ENCODE peak calls at places on chromosomes 16 and 17, in eight cellular contexts. One of them, this sample, is unnamed.

GRCh38 chr17:81713556-81714411 is 1.7 kb downstream of the SLC25A10 start:
- DNase-seq in CD8-positive, alpha-beta memory T cell: no peak
- DNase-seq in mesendoderm: no peak
- DNase-seq in pancreas: no peak
- DNase-seq in heart right ventricle: peak
- DNase-seq in fibroblast of lung: no peak
- DNase-seq in gastrocnemius medialis: no peak
- DNase-seq in colonic mucosa: peak
- DNase-seq in this sample: no peak

GRCh38 chr16:8677481-8677880 is 3.1 kb downstream of the ABAT start:
- DNase-seq in CD8-positive, alpha-beta memory T cell: no peak
- DNase-seq in mesendoderm: no peak
- DNase-seq in pancreas: no peak
- DNase-seq in heart right ventricle: no peak
- DNase-seq in fibroblast of lung: no peak
- DNase-seq in gastrocnemius medialis: no peak
- DNase-seq in colonic mucosa: no peak
- DNase-seq in this sample: no peak

GRCh38 chr16:14629612-14629918 is 495 bp downstream of the PARN start:
- DNase-seq in CD8-positive, alpha-beta memory T cell: no peak
- DNase-seq in mesendoderm: peak
- DNase-seq in pancreas: no peak
- DNase-seq in heart right ventricle: no peak
- DNase-seq in fibroblast of lung: peak
- DNase-seq in gastrocnemius medialis: no peak
- DNase-seq in colonic mucosa: no peak
- DNase-seq in this sample: no peak

GRCh38 chr16:78184554-78185183 is 85.2 kb downstream of the WWOX start:
- DNase-seq in CD8-positive, alpha-beta memory T cell: no peak
- DNase-seq in mesendoderm: no peak
- DNase-seq in pancreas: no peak
- DNase-seq in heart right ventricle: no peak
- DNase-seq in fibroblast of lung: peak
- DNase-seq in gastrocnemius medialis: no peak
- DNase-seq in colonic mucosa: no peak
- DNase-seq in this sample: no peak

GRCh38 chr16:86789621-86790051 is 211.3 kb downstream of the FOXL1 start:
- DNase-seq in CD8-positive, alpha-beta memory T cell: no peak
- DNase-seq in mesendoderm: peak
- DNase-seq in pancreas: no peak
- DNase-seq in heart right ventricle: no peak
- DNase-seq in fibroblast of lung: no peak
- DNase-seq in gastrocnemius medialis: no peak
- DNase-seq in colonic mucosa: no peak
- DNase-seq in this sample: no peak

GRCh38 chr16:8110572-8111514 is 479.5 kb downstream of the TMEM114 start:
- DNase-seq in CD8-positive, alpha-beta memory T cell: no peak
- DNase-seq in mesendoderm: no peak
- DNase-seq in pancreas: no peak
- DNase-seq in heart right ventricle: no peak
- DNase-seq in fibroblast of lung: no peak
- DNase-seq in gastrocnemius medialis: no peak
- DNase-seq in colonic mucosa: no peak
- DNase-seq in this sample: no peak

GRCh38 chr16:87171723-87172122 is 145.5 kb downstream of the C16orf95 start:
- DNase-seq in CD8-positive, alpha-beta memory T cell: no peak
- DNase-seq in mesendoderm: no peak
- DNase-seq in pancreas: no peak
- DNase-seq in heart right ventricle: no peak
- DNase-seq in fibroblast of lung: no peak
- DNase-seq in gastrocnemius medialis: no peak
- DNase-seq in colonic mucosa: no peak
- DNase-seq in this sample: no peak

GRCh38 chr16:56506941-56507340 is 12.9 kb downstream of the BBS2 start:
- DNase-seq in CD8-positive, alpha-beta memory T cell: no peak
- DNase-seq in mesendoderm: no peak
- DNase-seq in pancreas: no peak
- DNase-seq in heart right ventricle: no peak
- DNase-seq in fibroblast of lung: peak
- DNase-seq in gastrocnemius medialis: no peak
- DNase-seq in colonic mucosa: no peak
- DNase-seq in this sample: no peak

GRCh38 chr17:40938981-40939380 is 1.5 kb upstream of the KRT23 start:
- DNase-seq in CD8-positive, alpha-beta memory T cell: no peak
- DNase-seq in mesendoderm: no peak
- DNase-seq in pancreas: no peak
- DNase-seq in heart right ventricle: no peak
- DNase-seq in fibroblast of lung: no peak
- DNase-seq in gastrocnemius medialis: no peak
- DNase-seq in colonic mucosa: no peak
- DNase-seq in this sample: no peak

GRCh38 chr17:12994341-12995074 is 23.3 kb downstream of the ELAC2 start:
- DNase-seq in CD8-positive, alpha-beta memory T cell: no peak
- DNase-seq in mesendoderm: no peak
- DNase-seq in pancreas: no peak
- DNase-seq in heart right ventricle: no peak
- DNase-seq in fibroblast of lung: no peak
- DNase-seq in gastrocnemius medialis: no peak
- DNase-seq in colonic mucosa: no peak
- DNase-seq in this sample: no peak

GRCh38 chr17:78144736-78145641 is 1.2 kb upstream of the C17orf99 start:
- DNase-seq in CD8-positive, alpha-beta memory T cell: no peak
- DNase-seq in mesendoderm: no peak
- DNase-seq in pancreas: peak
- DNase-seq in heart right ventricle: peak
- DNase-seq in fibroblast of lung: peak
- DNase-seq in gastrocnemius medialis: no peak
- DNase-seq in colonic mucosa: peak
- DNase-seq in this sample: no peak

DNA sequence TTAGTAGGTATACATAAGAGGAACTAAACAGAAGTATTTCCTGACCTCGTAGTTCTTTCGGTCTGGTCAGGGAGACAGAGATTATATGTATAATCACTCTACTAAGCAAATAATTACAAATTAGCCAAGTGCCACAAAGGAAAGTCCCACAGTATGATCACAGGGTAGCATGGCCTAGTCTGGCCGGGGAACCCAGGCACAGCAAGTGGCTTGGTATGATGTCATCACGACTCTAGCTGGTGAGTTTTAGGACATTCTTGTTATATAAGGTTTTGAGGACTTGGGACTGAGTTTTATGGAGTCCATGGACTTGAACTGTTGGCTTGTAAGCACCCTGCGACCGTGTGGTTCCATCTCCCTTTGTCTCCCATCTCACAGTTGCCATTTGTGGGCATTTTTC is 316.5 kb upstream of the ZFHX3 start:
- DNase-seq in CD8-positive, alpha-beta memory T cell: no peak
- DNase-seq in mesendoderm: no peak
- DNase-seq in pancreas: no peak
- DNase-seq in heart right ventricle: no peak
- DNase-seq in fibroblast of lung: no peak
- DNase-seq in gastrocnemius medialis: no peak
- DNase-seq in colonic mucosa: no peak
- DNase-seq in this sample: no peak
- H3K4me3 ChIP-seq in CD8-positive, alpha-beta memory T cell: no peak
- H3K4me3 ChIP-seq in mesendoderm: no peak
- H3K4me3 ChIP-seq in pancreas: no peak
- H3K4me3 ChIP-seq in heart right ventricle: no peak
- H3K4me3 ChIP-seq in fibroblast of lung: no peak
- H3K4me3 ChIP-seq in gastrocnemius medialis: no peak
- H3K4me3 ChIP-seq in colonic mucosa: no peak
- H3K4me3 ChIP-seq in this sample: no peak

GRCh38 chr16:15644306-15644961 is 1.5 kb upstream of the MARF1 start:
- DNase-seq in CD8-positive, alpha-beta memory T cell: no peak
- DNase-seq in mesendoderm: peak
- DNase-seq in pancreas: no peak
- DNase-seq in heart right ventricle: no peak
- DNase-seq in fibroblast of lung: no peak
- DNase-seq in gastrocnemius medialis: no peak
- DNase-seq in colonic mucosa: peak
- DNase-seq in this sample: peak
- H3K27ac ChIP-seq in CD8-positive, alpha-beta memory T cell: peak
- H3K27ac ChIP-seq in mesendoderm: peak
- H3K27ac ChIP-seq in pancreas: no peak
- H3K27ac ChIP-seq in heart right ventricle: no peak
- H3K27ac ChIP-seq in fibroblast of lung: no peak
- H3K27ac ChIP-seq in gastrocnemius medialis: no peak
- H3K27ac ChIP-seq in colonic mucosa: peak
- H3K27ac ChIP-seq in this sample: peak

DNA sequence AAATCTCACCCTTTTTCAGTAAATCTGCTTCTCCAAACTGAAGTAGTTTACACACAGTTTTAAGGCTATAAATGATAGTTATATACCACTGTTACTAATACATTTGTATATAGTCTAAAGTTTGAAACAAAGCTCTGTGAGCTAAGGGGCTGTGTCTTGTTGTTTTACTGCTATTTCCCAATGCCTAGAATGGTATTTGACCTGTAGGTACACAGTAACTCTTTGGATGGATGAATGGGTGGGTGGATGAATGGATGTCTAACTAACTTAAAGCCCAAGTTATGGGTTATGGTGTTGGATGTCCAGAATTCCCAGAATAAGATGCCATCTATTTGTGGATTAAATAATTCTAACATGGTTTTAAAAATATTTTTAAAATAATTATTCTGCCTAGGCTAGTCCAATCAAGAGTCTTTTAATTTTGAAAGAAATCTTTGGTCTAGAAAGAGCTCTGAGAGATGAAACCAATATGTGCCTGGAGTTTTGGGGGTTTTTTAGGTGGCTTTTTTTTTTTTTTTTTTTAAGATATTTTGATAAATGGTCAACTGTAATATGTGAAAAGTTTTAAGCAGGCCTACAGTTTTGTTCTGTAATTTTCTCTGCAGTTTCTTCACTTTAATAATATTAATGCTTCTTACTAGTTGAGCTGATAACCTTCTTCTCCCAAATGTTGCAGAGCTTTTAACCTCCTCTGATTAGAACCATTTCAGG is 45.3 kb downstream of the OMG start:
- DNase-seq in CD8-positive, alpha-beta memory T cell: no peak
- DNase-seq in mesendoderm: no peak
- DNase-seq in pancreas: no peak
- DNase-seq in heart right ventricle: no peak
- DNase-seq in fibroblast of lung: no peak
- DNase-seq in gastrocnemius medialis: no peak
- DNase-seq in colonic mucosa: no peak
- DNase-seq in this sample: no peak
- H3K4me3 ChIP-seq in CD8-positive, alpha-beta memory T cell: no peak
- H3K4me3 ChIP-seq in mesendoderm: no peak
- H3K4me3 ChIP-seq in pancreas: no peak
- H3K4me3 ChIP-seq in heart right ventricle: no peak
- H3K4me3 ChIP-seq in fibroblast of lung: no peak
- H3K4me3 ChIP-seq in gastrocnemius medialis: no peak
- H3K4me3 ChIP-seq in colonic mucosa: no peak
- H3K4me3 ChIP-seq in this sample: no peak

GRCh38 chr17:9472541-9472940 is 103.1 kb downstream of the STX8 start:
- DNase-seq in CD8-positive, alpha-beta memory T cell: no peak
- DNase-seq in mesendoderm: no peak
- DNase-seq in pancreas: no peak
- DNase-seq in heart right ventricle: peak
- DNase-seq in fibroblast of lung: peak
- DNase-seq in gastrocnemius medialis: peak
- DNase-seq in colonic mucosa: no peak
- DNase-seq in this sample: no peak

GRCh38 chr17:9468532-9468931 is 107.1 kb downstream of the STX8 start:
- DNase-seq in CD8-positive, alpha-beta memory T cell: no peak
- DNase-seq in mesendoderm: no peak
- DNase-seq in pancreas: peak
- DNase-seq in heart right ventricle: no peak
- DNase-seq in fibroblast of lung: no peak
- DNase-seq in gastrocnemius medialis: no peak
- DNase-seq in colonic mucosa: no peak
- DNase-seq in this sample: no peak

GRCh38 chr17:9472094-9472493 is 103.5 kb downstream of the STX8 start:
- DNase-seq in CD8-positive, alpha-beta memory T cell: no peak
- DNase-seq in mesendoderm: no peak
- DNase-seq in pancreas: no peak
- DNase-seq in heart right ventricle: no peak
- DNase-seq in fibroblast of lung: peak
- DNase-seq in gastrocnemius medialis: no peak
- DNase-seq in colonic mucosa: no peak
- DNase-seq in this sample: no peak

GRCh38 chr17:9468937-9469336 is 106.7 kb downstream of the STX8 start:
- DNase-seq in CD8-positive, alpha-beta memory T cell: no peak
- DNase-seq in mesendoderm: no peak
- DNase-seq in pancreas: no peak
- DNase-seq in heart right ventricle: no peak
- DNase-seq in fibroblast of lung: no peak
- DNase-seq in gastrocnemius medialis: no peak
- DNase-seq in colonic mucosa: no peak
- DNase-seq in this sample: no peak

DNA sequence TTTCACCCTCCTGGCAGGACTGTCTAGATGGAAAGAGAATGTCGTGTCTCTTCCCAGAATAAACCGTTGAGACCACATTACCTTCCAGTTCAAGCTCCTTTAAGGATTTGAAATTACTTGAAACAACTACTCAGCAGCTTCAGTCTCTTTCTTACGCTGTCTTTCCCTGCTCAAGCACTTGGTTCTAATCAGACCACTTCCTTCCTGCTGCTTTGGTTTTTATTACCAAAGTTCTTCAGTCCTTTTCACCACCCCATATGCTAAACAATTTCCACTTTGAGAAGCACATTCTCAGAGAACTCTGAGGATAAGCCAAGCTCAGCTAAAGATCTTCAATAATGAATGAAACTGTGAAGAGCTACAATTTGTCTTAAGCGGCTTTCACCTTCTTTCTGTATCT is 105.4 kb downstream of the STX8 start:
- DNase-seq in CD8-positive, alpha-beta memory T cell: no peak
- DNase-seq in mesendoderm: no peak
- DNase-seq in pancreas: no peak
- DNase-seq in heart right ventricle: no peak
- DNase-seq in fibroblast of lung: no peak
- DNase-seq in gastrocnemius medialis: no peak
- DNase-seq in colonic mucosa: no peak
- DNase-seq in this sample: no peak
- H3K27ac ChIP-seq in CD8-positive, alpha-beta memory T cell: no peak
- H3K27ac ChIP-seq in mesendoderm: no peak
- H3K27ac ChIP-seq in pancreas: no peak
- H3K27ac ChIP-seq in heart right ventricle: no peak
- H3K27ac ChIP-seq in fibroblast of lung: no peak
- H3K27ac ChIP-seq in gastrocnemius medialis: no peak
- H3K27ac ChIP-seq in colonic mucosa: no peak
- H3K27ac ChIP-seq in this sample: no peak

DNA sequence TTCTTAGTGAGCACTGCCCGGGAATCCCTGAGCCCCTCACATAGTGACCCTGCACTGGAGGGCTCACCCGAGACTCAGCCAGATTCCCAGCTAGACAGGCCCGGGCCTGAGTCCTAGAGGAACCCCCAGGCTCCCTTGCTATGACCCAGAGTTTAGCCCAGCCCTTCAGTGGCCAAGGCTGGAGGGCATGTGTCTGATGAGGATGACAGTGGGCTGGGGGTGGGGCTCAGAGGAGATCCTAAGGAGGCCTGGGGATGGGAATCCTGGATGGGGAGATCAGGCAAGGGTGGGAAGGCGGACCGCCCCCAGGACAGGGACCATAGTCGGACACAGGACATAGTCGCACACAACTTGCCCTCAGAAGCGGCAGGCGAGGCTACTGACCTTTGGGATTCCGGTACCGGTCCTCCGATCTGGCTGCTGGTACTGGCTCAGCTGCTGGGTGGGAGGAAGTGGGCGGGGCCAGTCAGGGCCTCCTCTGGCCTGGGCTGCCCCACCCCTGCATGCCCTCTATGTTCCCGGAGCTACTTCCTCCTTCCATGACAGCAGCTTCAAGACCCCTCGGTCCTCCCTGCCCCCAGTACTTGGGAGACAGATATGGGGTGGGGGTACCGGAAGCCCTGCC is 1.1 kb downstream of the CD79B start:
- DNase-seq in CD8-positive, alpha-beta memory T cell: peak
- DNase-seq in mesendoderm: peak
- DNase-seq in pancreas: no peak
- DNase-seq in heart right ventricle: peak
- DNase-seq in fibroblast of lung: no peak
- DNase-seq in gastrocnemius medialis: no peak
- DNase-seq in colonic mucosa: peak
- DNase-seq in this sample: peak
- H3K4me3 ChIP-seq in CD8-positive, alpha-beta memory T cell: peak
- H3K4me3 ChIP-seq in mesendoderm: no peak
- H3K4me3 ChIP-seq in pancreas: no peak
- H3K4me3 ChIP-seq in heart right ventricle: peak
- H3K4me3 ChIP-seq in fibroblast of lung: no peak
- H3K4me3 ChIP-seq in gastrocnemius medialis: peak
- H3K4me3 ChIP-seq in colonic mucosa: peak
- H3K4me3 ChIP-seq in this sample: no peak